ENCODE peak calls at places on chromosomes 11 and 22, in eight cellular contexts. One of them, this sample, is unnamed.

GRCh38 chr11:29452131-29452530 is 564.7 kb downstream of the KCNA4 start:
- DNase-seq in GM12891: no peak
- DNase-seq in A549: no peak
- DNase-seq in heart left ventricle: no peak
- DNase-seq in NB4: no peak
- DNase-seq in uterus: no peak
- DNase-seq in suprapubic skin: no peak
- DNase-seq in H54: no peak
- DNase-seq in this sample: no peak

GRCh38 chr11:47603295-47603694 is 9.1 kb upstream of the C1QTNF4 start:
- DNase-seq in A549: no peak
- DNase-seq in suprapubic skin: no peak
- DNase-seq in uterus: no peak
- DNase-seq in NB4: no peak
- DNase-seq in H54: no peak
- DNase-seq in GM12891: no peak
- DNase-seq in heart left ventricle: no peak
- DNase-seq in this sample: no peak

GRCh38 chr22:44479662-44480061 is 18.4 kb downstream of the RTL6 start:
- DNase-seq in uterus: no peak
- DNase-seq in H54: no peak
- DNase-seq in A549: no peak
- DNase-seq in GM12891: no peak
- DNase-seq in heart left ventricle: no peak
- DNase-seq in NB4: no peak
- DNase-seq in suprapubic skin: no peak
- DNase-seq in this sample: no peak

GRCh38 chr11:75174781-75175370 is 24.0 kb downstream of the SLCO2B1 start:
- DNase-seq in A549: no peak
- DNase-seq in NB4: peak
- DNase-seq in suprapubic skin: no peak
- DNase-seq in GM12891: no peak
- DNase-seq in heart left ventricle: peak
- DNase-seq in H54: no peak
- DNase-seq in uterus: peak
- DNase-seq in this sample: no peak

GRCh38 chr11:35714882-35715612 is 52.5 kb downstream of the TRIM44 start:
- DNase-seq in GM12891: no peak
- DNase-seq in uterus: no peak
- DNase-seq in NB4: no peak
- DNase-seq in H54: peak
- DNase-seq in heart left ventricle: no peak
- DNase-seq in A549: no peak
- DNase-seq in suprapubic skin: no peak
- DNase-seq in this sample: no peak

GRCh38 chr11:71489311-71490043 is 36.5 kb downstream of the NADSYN1 start:
- DNase-seq in heart left ventricle: no peak
- DNase-seq in H54: peak
- DNase-seq in NB4: no peak
- DNase-seq in suprapubic skin: no peak
- DNase-seq in A549: peak
- DNase-seq in GM12891: peak
- DNase-seq in uterus: no peak
- DNase-seq in this sample: peak

GRCh38 chr11:107791343-107792048 is 67.1 kb downstream of the SLC35F2 start:
- DNase-seq in uterus: no peak
- DNase-seq in A549: no peak
- DNase-seq in H54: no peak
- DNase-seq in suprapubic skin: no peak
- DNase-seq in GM12891: no peak
- DNase-seq in heart left ventricle: no peak
- DNase-seq in NB4: no peak
- DNase-seq in this sample: peak

GRCh38 chr11:38159038-38159437 is 1561.0 kb upstream of the RAG2 start:
- DNase-seq in H54: no peak
- DNase-seq in NB4: no peak
- DNase-seq in uterus: no peak
- DNase-seq in GM12891: no peak
- DNase-seq in suprapubic skin: no peak
- DNase-seq in A549: no peak
- DNase-seq in heart left ventricle: no peak
- DNase-seq in this sample: no peak

GRCh38 chr11:117691206-117691490 is 105.9 kb downstream of the DSCAML1 start:
- DNase-seq in heart left ventricle: peak
- DNase-seq in GM12891: no peak
- DNase-seq in suprapubic skin: no peak
- DNase-seq in A549: no peak
- DNase-seq in H54: no peak
- DNase-seq in uterus: no peak
- DNase-seq in NB4: no peak
- DNase-seq in this sample: no peak

GRCh38 chr22:25111579-25112517 is 87.8 kb upstream of the CRYBB3 start:
- DNase-seq in heart left ventricle: no peak
- DNase-seq in H54: no peak
- DNase-seq in NB4: peak
- DNase-seq in GM12891: no peak
- DNase-seq in A549: no peak
- DNase-seq in suprapubic skin: no peak
- DNase-seq in uterus: no peak
- DNase-seq in this sample: peak

GRCh38 chr11:128707671-128708070 is 13.8 kb downstream of the FLI1 start:
- DNase-seq in heart left ventricle: no peak
- DNase-seq in GM12891: no peak
- DNase-seq in NB4: no peak
- DNase-seq in suprapubic skin: no peak
- DNase-seq in A549: no peak
- DNase-seq in uterus: no peak
- DNase-seq in H54: no peak
- DNase-seq in this sample: no peak

GRCh38 chr11:119509969-119510401 is 87.0 kb upstream of the THY1 start:
- DNase-seq in NB4: peak
- DNase-seq in A549: no peak
- DNase-seq in uterus: no peak
- DNase-seq in heart left ventricle: peak
- DNase-seq in GM12891: peak
- DNase-seq in suprapubic skin: no peak
- DNase-seq in H54: peak
- DNase-seq in this sample: no peak

GRCh38 chr11:121467965-121468364 is 15.2 kb upstream of the SORL1-AS1 start:
- DNase-seq in suprapubic skin: no peak
- DNase-seq in heart left ventricle: no peak
- DNase-seq in A549: no peak
- DNase-seq in H54: no peak
- DNase-seq in uterus: peak
- DNase-seq in NB4: no peak
- DNase-seq in GM12891: no peak
- DNase-seq in this sample: no peak

GRCh38 chr11:75492181-75492820 is 33.4 kb downstream of the GDPD5 start:
- DNase-seq in heart left ventricle: no peak
- DNase-seq in uterus: no peak
- DNase-seq in GM12891: peak
- DNase-seq in A549: no peak
- DNase-seq in H54: peak
- DNase-seq in NB4: peak
- DNase-seq in suprapubic skin: no peak
- DNase-seq in this sample: no peak

GRCh38 chr11:125494987-125495725 is 909 bp downstream of the FEZ1 start:
- DNase-seq in GM12891: peak
- DNase-seq in suprapubic skin: peak
- DNase-seq in heart left ventricle: peak
- DNase-seq in H54: no peak
- DNase-seq in A549: peak
- DNase-seq in NB4: no peak
- DNase-seq in uterus: peak
- DNase-seq in this sample: no peak

GRCh38 chr11:60924110-60924905 is at the start of gene TMEM132A:
- DNase-seq in NB4: no peak
- DNase-seq in heart left ventricle: peak
- DNase-seq in uterus: peak
- DNase-seq in suprapubic skin: no peak
- DNase-seq in A549: peak
- DNase-seq in GM12891: peak
- DNase-seq in H54: peak
- DNase-seq in this sample: peak

GRCh38 chr11:18958221-18958910 is 19.2 kb upstream of the MRGPRX1 start:
- DNase-seq in heart left ventricle: no peak
- DNase-seq in suprapubic skin: no peak
- DNase-seq in GM12891: no peak
- DNase-seq in NB4: no peak
- DNase-seq in H54: no peak
- DNase-seq in uterus: no peak
- DNase-seq in A549: no peak
- DNase-seq in this sample: no peak

GRCh38 chr11:13038366-13038765 is 29.2 kb downstream of the RASSF10 start:
- DNase-seq in H54: no peak
- DNase-seq in uterus: no peak
- DNase-seq in heart left ventricle: no peak
- DNase-seq in GM12891: no peak
- DNase-seq in A549: no peak
- DNase-seq in NB4: no peak
- DNase-seq in suprapubic skin: no peak
- DNase-seq in this sample: no peak

GRCh38 chr11:66454253-66454652 is 12.5 kb upstream of the PELI3 start:
- DNase-seq in H54: no peak
- DNase-seq in GM12891: no peak
- DNase-seq in A549: no peak
- DNase-seq in suprapubic skin: no peak
- DNase-seq in NB4: no peak
- DNase-seq in uterus: no peak
- DNase-seq in heart left ventricle: no peak
- DNase-seq in this sample: no peak

GRCh38 chr11:47571895-47572294 is 6.5 kb downstream of the PTPMT1 start:
- DNase-seq in heart left ventricle: no peak
- DNase-seq in A549: no peak
- DNase-seq in H54: peak
- DNase-seq in suprapubic skin: peak
- DNase-seq in NB4: no peak
- DNase-seq in GM12891: no peak
- DNase-seq in uterus: no peak
- DNase-seq in this sample: no peak

GRCh38 chr22:36258750-36259619 is 6.1 kb downstream of the APOL1 start:
- DNase-seq in A549: no peak
- DNase-seq in H54: no peak
- DNase-seq in uterus: peak
- DNase-seq in heart left ventricle: peak
- DNase-seq in GM12891: no peak
- DNase-seq in suprapubic skin: peak
- DNase-seq in NB4: peak
- DNase-seq in this sample: no peak

DNA sequence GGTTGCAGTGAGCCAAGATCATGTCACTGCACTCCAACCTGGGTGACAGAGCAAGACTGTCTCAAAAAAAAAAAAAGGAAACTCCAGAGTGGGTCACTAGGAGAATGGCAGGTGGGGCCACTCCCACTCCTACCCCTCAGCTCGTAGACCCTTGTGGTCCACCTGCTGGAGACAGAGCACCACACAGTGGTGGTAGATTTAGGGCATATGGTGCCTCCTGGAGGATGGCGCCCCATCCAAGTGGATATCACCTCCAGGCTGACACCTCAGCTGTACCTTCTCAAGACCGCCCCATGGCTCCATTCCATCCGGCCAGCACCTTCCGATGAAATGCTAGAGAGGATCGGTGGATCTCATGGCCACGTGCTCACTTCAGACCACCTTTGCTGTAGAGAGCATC is 6.2 kb downstream of the CYTH4 start:
- DNase-seq in A549: no peak
- DNase-seq in uterus: no peak
- DNase-seq in NB4: no peak
- DNase-seq in H54: no peak
- DNase-seq in GM12891: no peak
- DNase-seq in suprapubic skin: no peak
- DNase-seq in heart left ventricle: no peak
- DNase-seq in this sample: no peak
- TF ChIP-seq POLR2A in A549: no peak
- TF ChIP-seq POLR2A in uterus: no peak
- TF ChIP-seq POLR2A in NB4: no peak
- TF ChIP-seq POLR2A in H54: no peak
- TF ChIP-seq POLR2A in GM12891: no peak
- TF ChIP-seq POLR2A in suprapubic skin: no peak
- TF ChIP-seq POLR2A in heart left ventricle: no peak
- TF ChIP-seq POLR2A in this sample: no peak

GRCh38 chr22:46035742-46036557 is 59.0 kb upstream of the WNT7B start:
- DNase-seq in heart left ventricle: peak
- DNase-seq in H54: peak
- DNase-seq in uterus: peak
- DNase-seq in suprapubic skin: peak
- DNase-seq in NB4: peak
- DNase-seq in A549: peak
- DNase-seq in GM12891: peak
- DNase-seq in this sample: peak
- TF ChIP-seq POLR2A in heart left ventricle: peak
- TF ChIP-seq POLR2A in H54: peak
- TF ChIP-seq POLR2A in uterus: peak
- TF ChIP-seq POLR2A in suprapubic skin: peak
- TF ChIP-seq POLR2A in NB4: peak
- TF ChIP-seq POLR2A in A549: peak
- TF ChIP-seq POLR2A in GM12891: peak
- TF ChIP-seq POLR2A in this sample: peak

DNA sequence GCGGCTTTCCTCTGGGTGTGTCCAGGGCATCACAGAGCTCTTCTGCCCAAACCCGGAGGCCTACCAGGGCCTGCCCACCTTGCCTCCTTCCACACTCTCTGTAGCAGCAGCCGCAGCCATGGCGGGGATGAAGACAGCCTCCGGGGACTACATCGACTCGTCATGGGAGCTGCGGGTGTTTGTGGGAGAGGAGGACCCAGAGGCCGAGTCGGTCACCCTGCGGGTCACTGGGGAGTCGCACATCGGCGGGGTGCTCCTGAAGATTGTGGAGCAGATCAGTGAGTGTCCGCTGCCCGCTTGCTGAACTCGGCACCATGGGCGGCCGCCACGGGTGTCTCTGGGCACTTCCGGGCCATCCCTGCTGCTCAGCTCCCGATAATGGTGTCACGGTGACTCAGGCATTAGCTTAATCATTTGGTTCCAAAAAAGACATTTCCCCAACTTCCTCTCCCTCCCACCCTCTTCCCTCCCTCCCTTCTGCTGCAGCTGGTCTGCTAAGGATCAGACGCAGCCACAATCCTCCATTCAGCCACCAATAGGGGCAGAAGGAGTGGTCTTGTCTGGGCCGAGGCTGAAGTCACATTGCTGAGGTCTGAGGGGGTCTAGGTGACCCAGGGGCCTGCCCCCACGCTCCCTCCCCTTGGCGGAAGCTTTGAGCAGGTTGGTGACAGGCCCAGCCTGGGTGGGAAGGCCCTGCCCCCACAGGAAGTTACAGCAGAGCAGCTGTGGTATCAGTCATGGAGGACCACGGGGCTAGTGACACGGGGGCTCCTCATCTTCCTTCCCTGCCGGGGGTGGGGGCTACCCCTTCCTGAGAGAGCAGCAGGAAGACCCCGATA is 945 bp downstream of the FERMT3 start:
- DNase-seq in H54: peak
- DNase-seq in GM12891: peak
- DNase-seq in suprapubic skin: peak
- DNase-seq in NB4: peak
- DNase-seq in uterus: peak
- DNase-seq in A549: no peak
- DNase-seq in heart left ventricle: peak
- DNase-seq in this sample: peak
- TF ChIP-seq POLR2A in H54: peak
- TF ChIP-seq POLR2A in GM12891: no peak
- TF ChIP-seq POLR2A in suprapubic skin: peak
- TF ChIP-seq POLR2A in NB4: peak
- TF ChIP-seq POLR2A in uterus: no peak
- TF ChIP-seq POLR2A in A549: no peak
- TF ChIP-seq POLR2A in heart left ventricle: peak
- TF ChIP-seq POLR2A in this sample: peak

GRCh38 chr22:19967850-19968449 is 26.3 kb upstream of the TXNRD2 start:
- DNase-seq in H54: no peak
- DNase-seq in suprapubic skin: no peak
- DNase-seq in NB4: no peak
- DNase-seq in uterus: no peak
- DNase-seq in GM12891: no peak
- DNase-seq in A549: no peak
- DNase-seq in heart left ventricle: no peak
- DNase-seq in this sample: no peak
- TF ChIP-seq POLR2A in H54: no peak
- TF ChIP-seq POLR2A in suprapubic skin: no peak
- TF ChIP-seq POLR2A in NB4: no peak
- TF ChIP-seq POLR2A in uterus: no peak
- TF ChIP-seq POLR2A in GM12891: no peak
- TF ChIP-seq POLR2A in A549: no peak
- TF ChIP-seq POLR2A in heart left ventricle: no peak
- TF ChIP-seq POLR2A in this sample: no peak

This sample was measured in right lobe of liver.